ENCODE peak calls at places on chromosomes 5 and 9, in four cellular contexts. K, N, X and U are unnamed samples.

GRCh38 chr5:58133631-58134296 is 326.1 kb downstream of the PLK2 start:
- DNase-seq in K (peak), N (no peak), X (peak), U (peak)

GRCh38 chr5:177426566-177427210 is at the start of gene GRK6:
- DNase-seq in K (peak), N (peak), X (no peak), U (no peak)

GRCh38 chr9:37036237-37037136 is 2.4 kb upstream of the PAX5 start:
- DNase-seq in K (no peak), N (peak), X (no peak), U (peak)

GRCh38 chr5:160493806-160494317 is 72.2 kb downstream of the PTTG1 start:
- DNase-seq in K (no peak), N (no peak), X (no peak), U (no peak)

GRCh38 chr9:20659474-20659962 is 24.5 kb upstream of the FOCAD start:
- DNase-seq in K (no peak), N (no peak), X (no peak), U (no peak)

GRCh38 chr5:144567416-144567770 is 396.7 kb downstream of the KCTD16 start:
- DNase-seq in K (no peak), N (no peak), X (no peak), U (no peak)

GRCh38 chr9:101629624-101630023 is 34.9 kb upstream of the PPP3R2 start:
- DNase-seq in K (no peak), N (no peak), X (no peak), U (no peak)

GRCh38 chr9:70539526-70539925 is 125.1 kb upstream of the KLF9 start:
- DNase-seq in K (no peak), N (no peak), X (no peak), U (no peak)

GRCh38 chr5:98307811-98308210 is 465.7 kb upstream of the RGMB start:
- DNase-seq in K (peak), N (no peak), X (no peak), U (peak)

GRCh38 chr9:100534401-100534800 is 43.5 kb upstream of the CAVIN4 start:
- DNase-seq in K (no peak), N (no peak), X (no peak), U (no peak)

GRCh38 chr5:172943283-172943841 is 15.9 kb upstream of the RPL26L1 start:
- DNase-seq in K (peak), N (peak), X (no peak), U (peak)

GRCh38 chr5:170403675-170404074 is 14.5 kb upstream of the KCNMB1 start:
- DNase-seq in K (no peak), N (no peak), X (no peak), U (no peak)

GRCh38 chr9:75146229-75146628 is 57.9 kb downstream of the OSTF1 start:
- DNase-seq in K (peak), N (no peak), X (no peak), U (peak)

GRCh38 chr9:93810028-93810971 is 144.9 kb downstream of the BARX1 start:
- DNase-seq in K (no peak), N (peak), X (no peak), U (no peak)

GRCh38 chr5:142245776-142246175 is 79.0 kb downstream of the SPRY4 start:
- DNase-seq in K (no peak), N (no peak), X (no peak), U (no peak)

GRCh38 chr5:143436871-143437270 is 33.4 kb upstream of the NR3C1 start:
- DNase-seq in K (peak), N (no peak), X (no peak), U (peak)

DNA sequence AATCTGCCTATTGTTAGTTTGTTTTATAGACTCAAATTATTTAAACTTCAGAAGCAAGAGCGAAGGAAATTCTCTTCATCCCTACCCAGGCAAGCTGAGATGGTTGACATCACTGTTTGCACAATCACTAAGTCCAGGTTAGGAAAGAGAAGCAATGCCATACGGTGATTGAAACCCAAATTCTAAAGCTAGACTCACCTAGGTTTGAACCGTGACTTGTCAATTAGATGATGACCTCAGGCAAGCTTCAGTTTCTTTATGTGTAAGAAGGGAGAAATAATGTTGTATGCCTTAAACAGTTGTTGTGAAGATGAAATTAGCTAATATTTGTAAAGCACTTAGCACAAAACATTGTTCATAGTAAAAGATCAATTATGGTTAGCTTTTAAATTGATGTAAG is 96.5 kb upstream of the ANKRD55 start:
- DNase-seq in K (no peak), N (no peak), X (no peak), U (no peak)
- H3K4me3 ChIP-seq in K (no peak), N (no peak), X (no peak), U (no peak)

DNA sequence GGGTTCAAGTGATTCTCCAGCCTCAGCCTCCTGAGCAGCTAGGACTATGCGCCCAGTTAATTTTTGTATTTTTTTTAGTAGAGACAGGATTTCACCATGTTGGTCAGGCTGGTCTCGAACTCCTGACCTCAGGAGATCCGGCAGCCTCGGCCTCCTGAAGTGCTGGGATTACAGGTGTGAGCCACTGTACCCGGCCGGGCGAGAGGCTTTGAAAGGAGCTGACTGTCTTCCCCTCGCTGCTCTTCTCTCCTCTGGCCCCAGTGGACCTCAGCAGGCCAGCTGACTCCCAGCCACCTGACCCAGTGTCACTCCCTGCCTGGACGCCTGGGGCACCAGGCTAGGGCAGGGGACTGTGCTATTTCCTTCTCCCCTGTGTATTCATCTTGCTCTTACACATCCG is 89.5 kb upstream of the ANKRD55 start:
- DNase-seq in K (no peak), N (no peak), X (no peak), U (no peak)
- H3K4me3 ChIP-seq in K (no peak), N (no peak), X (no peak), U (no peak)

GRCh38 chr9:107875571-107875980 is 386.0 kb upstream of the KLF4 start:
- DNase-seq in K (peak), N (no peak), X (no peak), U (no peak)
- H3K4me3 ChIP-seq in K (no peak), N (no peak), X (no peak), U (no peak)

DNA sequence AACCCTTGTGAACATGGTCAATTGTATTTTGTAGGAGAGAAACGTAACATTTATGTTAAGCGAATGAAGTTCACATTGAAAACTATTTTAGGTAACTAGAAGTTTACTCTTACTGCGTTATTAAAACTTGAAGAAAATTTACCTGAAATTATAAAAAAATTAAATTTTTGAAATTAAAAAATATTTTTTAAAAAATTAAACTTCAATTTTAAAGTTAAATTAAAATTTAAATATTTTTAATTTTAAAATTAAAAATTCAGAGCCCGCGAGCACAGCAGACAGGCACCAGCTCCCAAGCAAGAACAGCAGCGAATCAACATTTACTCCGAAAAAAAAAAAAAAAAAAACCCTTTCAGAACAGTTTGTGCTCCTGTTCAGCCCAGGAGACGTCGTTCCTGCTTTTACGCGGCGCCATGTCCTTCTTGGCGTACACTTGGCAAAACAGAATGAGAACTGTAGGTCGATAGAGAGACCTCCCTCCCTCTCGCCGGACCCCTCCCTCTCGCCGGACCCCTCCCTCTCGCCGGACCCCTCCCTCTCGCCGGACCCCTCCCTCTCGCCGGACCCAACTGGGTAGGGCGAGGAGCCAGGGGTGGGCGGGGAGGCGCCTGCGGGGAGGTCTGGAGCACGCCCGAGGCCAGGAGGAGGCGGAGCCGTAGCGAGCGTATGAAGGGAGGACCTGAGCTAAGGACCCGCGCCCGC is 235.9 kb downstream of the ROR2 start:
- DNase-seq in K (peak), N (peak), X (peak), U (peak)
- H3K4me3 ChIP-seq in K (peak), N (peak), X (peak), U (peak)

GRCh38 chr9:127974769-127975261 is 6.0 kb downstream of the EEIG1 start:
- DNase-seq in K (no peak), N (no peak), X (no peak), U (no peak)

GRCh38 chr9:127975376-127976315 is 5.1 kb downstream of the EEIG1 start:
- DNase-seq in K (no peak), N (no peak), X (no peak), U (no peak)

GRCh38 chr9:127977877-127978647 is 2.7 kb downstream of the EEIG1 start:
- DNase-seq in K (peak), N (no peak), X (peak), U (peak)

GRCh38 chr9:127976943-127977871 is 3.6 kb downstream of the EEIG1 start:
- DNase-seq in K (no peak), N (no peak), X (no peak), U (no peak)

DNA sequence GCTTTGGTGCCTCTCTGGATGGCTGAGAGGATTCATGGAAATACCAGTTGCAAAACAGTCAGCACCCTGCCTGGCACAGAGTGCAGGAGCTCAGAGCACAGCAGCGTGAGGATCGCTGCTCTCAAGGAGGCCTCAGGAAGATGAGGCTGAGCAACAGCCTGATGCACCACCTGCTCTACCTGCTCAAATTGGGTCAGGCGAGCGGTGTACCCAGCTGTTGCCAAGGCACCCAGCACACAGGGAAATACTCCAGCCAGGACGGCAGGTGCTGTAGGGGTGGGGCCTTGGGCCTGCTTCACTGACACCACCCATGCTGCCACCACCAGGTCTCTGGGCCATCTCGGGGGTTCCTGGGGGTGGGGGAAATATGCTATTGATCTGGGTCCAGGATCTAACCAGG is 4.3 kb downstream of the EEIG1 start:
- DNase-seq in K (no peak), N (no peak), X (no peak), U (no peak)
- H3K4me3 ChIP-seq in K (no peak), N (no peak), X (peak), U (no peak)

GRCh38 chr5:6716634-6717149 is 3.5 kb downstream of the TENT4A start:
- DNase-seq in K (no peak), N (no peak), X (no peak), U (no peak)
- H3K4me3 ChIP-seq in K (no peak), N (no peak), X (no peak), U (no peak)

DNA sequence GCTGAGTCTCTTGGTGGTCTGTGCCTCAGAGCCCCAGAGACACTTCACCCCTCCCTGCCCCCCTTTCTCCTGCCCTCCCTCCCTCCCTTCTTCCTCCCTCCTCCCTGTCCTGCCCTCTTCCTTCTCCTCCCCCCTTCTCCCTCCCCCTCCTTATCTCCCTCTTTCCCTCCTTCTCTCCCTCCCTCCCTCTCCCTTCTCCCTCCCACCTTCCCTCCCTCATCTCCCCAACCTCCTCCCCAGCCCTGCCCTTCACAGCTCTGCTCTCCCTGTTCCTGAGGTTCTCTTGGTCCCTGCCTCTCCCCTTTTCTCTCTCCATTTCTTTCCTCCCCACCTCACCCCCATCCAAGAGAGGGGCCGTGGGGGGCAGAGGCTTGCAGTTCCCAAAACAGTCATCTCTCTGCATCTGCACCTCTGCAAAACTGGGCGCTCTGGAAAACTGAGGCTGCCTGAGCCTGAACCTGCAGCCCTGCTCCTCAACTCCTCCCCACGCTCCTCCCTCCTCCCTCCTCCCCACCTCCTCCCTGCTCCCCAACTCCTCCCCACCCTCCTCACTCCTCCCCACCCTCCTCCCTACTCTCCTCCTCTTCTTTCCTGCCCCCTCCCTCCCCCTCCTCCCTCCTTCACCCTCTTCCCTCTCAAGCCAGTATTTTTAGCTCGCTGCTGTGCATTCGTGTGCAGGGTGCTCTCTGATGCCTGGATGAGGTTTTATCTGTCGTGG is 219.1 kb downstream of the C9orf50 start:
- DNase-seq in K (peak), N (peak), X (peak), U (peak)
- H3K4me3 ChIP-seq in K (no peak), N (no peak), X (no peak), U (no peak)

GRCh38 chr9:136085815-136086212 is 9.3 kb downstream of the NACC2 start:
- DNase-seq in K (no peak), N (peak), X (no peak), U (no peak)
- H3K4me3 ChIP-seq in K (no peak), N (no peak), X (no peak), U (no peak)

DNA sequence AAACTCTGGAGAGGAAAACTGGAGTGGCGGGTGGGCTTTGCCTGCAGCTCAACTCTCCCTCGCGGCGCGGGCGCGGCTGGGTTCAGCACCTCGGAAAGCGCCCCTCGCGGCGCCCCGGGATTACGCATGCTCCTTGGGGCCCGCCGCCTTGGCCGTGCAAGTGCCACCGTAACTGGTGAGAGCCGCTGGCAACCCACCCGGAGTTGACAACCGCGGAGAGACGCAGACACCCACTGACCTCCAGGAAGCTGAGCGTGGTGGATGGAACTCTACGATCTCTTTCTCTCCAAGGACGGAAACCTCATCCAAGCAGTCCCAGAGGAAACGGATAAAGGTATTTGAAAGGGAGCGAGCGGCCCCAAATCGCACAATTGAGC is 194 bp upstream of the RXFP3 start:
- DNase-seq in K (peak), N (no peak), X (peak), U (peak)
- H3K4me3 ChIP-seq in K (peak), N (no peak), X (no peak), U (peak)

GRCh38 chr9:134162926-134163373 is 1.4 kb downstream of the RNU6ATAC start:
- DNase-seq in K (no peak), N (no peak), X (no peak), U (no peak)
- H3K4me3 ChIP-seq in K (no peak), N (no peak), X (no peak), U (no peak)